ENCODE peak calls at places on chromosomes 4 and X, in eight cellular contexts. One of them, this sample, is unnamed.

GRCh38 chr4:16226816-16227461 is 668 bp upstream of the TAPT1 start:
- DNase-seq in mesothelial cell of epicardium: peak
- DNase-seq in astrocyte of the spinal cord: peak
- DNase-seq in brain microvascular endothelial cell: peak
- DNase-seq in GM10248: peak
- DNase-seq in IMR-90: no peak
- DNase-seq in breast epithelium: peak
- DNase-seq in dorsolateral prefrontal cortex: peak
- DNase-seq in this sample: peak

GRCh38 chrX:20531667-20532066 is 265.0 kb upstream of the RPS6KA3 start:
- DNase-seq in mesothelial cell of epicardium: no peak
- DNase-seq in astrocyte of the spinal cord: no peak
- DNase-seq in brain microvascular endothelial cell: no peak
- DNase-seq in GM10248: no peak
- DNase-seq in IMR-90: peak
- DNase-seq in breast epithelium: no peak
- DNase-seq in dorsolateral prefrontal cortex: no peak
- DNase-seq in this sample: no peak

GRCh38 chrX:30308263-30309138 is 689 bp downstream of the NR0B1 start:
- DNase-seq in mesothelial cell of epicardium: no peak
- DNase-seq in astrocyte of the spinal cord: peak
- DNase-seq in brain microvascular endothelial cell: no peak
- DNase-seq in GM10248: peak
- DNase-seq in IMR-90: no peak
- DNase-seq in breast epithelium: no peak
- DNase-seq in dorsolateral prefrontal cortex: peak
- DNase-seq in this sample: peak

GRCh38 chr4:186078977-186079697 is 10.2 kb downstream of the TLR3 start:
- DNase-seq in mesothelial cell of epicardium: no peak
- DNase-seq in astrocyte of the spinal cord: no peak
- DNase-seq in brain microvascular endothelial cell: peak
- DNase-seq in GM10248: no peak
- DNase-seq in IMR-90: no peak
- DNase-seq in breast epithelium: no peak
- DNase-seq in dorsolateral prefrontal cortex: no peak
- DNase-seq in this sample: no peak

GRCh38 chrX:22059800-22060199 is 27.7 kb downstream of the PHEX start:
- DNase-seq in mesothelial cell of epicardium: no peak
- DNase-seq in astrocyte of the spinal cord: no peak
- DNase-seq in brain microvascular endothelial cell: no peak
- DNase-seq in GM10248: no peak
- DNase-seq in IMR-90: no peak
- DNase-seq in breast epithelium: no peak
- DNase-seq in dorsolateral prefrontal cortex: no peak
- DNase-seq in this sample: no peak

GRCh38 chr4:69095301-69095731 is 958 bp upstream of the UGT2B7 start:
- DNase-seq in mesothelial cell of epicardium: no peak
- DNase-seq in astrocyte of the spinal cord: peak
- DNase-seq in brain microvascular endothelial cell: peak
- DNase-seq in GM10248: no peak
- DNase-seq in IMR-90: peak
- DNase-seq in breast epithelium: no peak
- DNase-seq in dorsolateral prefrontal cortex: no peak
- DNase-seq in this sample: no peak

GRCh38 chrX:96126182-96126581 is 558.5 kb upstream of the DIAPH2 start:
- DNase-seq in mesothelial cell of epicardium: no peak
- DNase-seq in astrocyte of the spinal cord: no peak
- DNase-seq in brain microvascular endothelial cell: no peak
- DNase-seq in GM10248: no peak
- DNase-seq in IMR-90: no peak
- DNase-seq in breast epithelium: no peak
- DNase-seq in dorsolateral prefrontal cortex: no peak
- DNase-seq in this sample: no peak

GRCh38 chr4:156098846-156099245 is 145.2 kb upstream of the CTSO start:
- DNase-seq in mesothelial cell of epicardium: no peak
- DNase-seq in astrocyte of the spinal cord: peak
- DNase-seq in brain microvascular endothelial cell: no peak
- DNase-seq in GM10248: no peak
- DNase-seq in IMR-90: no peak
- DNase-seq in breast epithelium: no peak
- DNase-seq in dorsolateral prefrontal cortex: no peak
- DNase-seq in this sample: no peak

GRCh38 chr4:1379801-1380331 is 26.4 kb downstream of the NKX1-1 start:
- DNase-seq in mesothelial cell of epicardium: no peak
- DNase-seq in astrocyte of the spinal cord: no peak
- DNase-seq in brain microvascular endothelial cell: no peak
- DNase-seq in GM10248: no peak
- DNase-seq in IMR-90: no peak
- DNase-seq in breast epithelium: no peak
- DNase-seq in dorsolateral prefrontal cortex: peak
- DNase-seq in this sample: no peak

GRCh38 chr4:174314770-174315169 is 31.1 kb downstream of the CEP44 start:
- DNase-seq in mesothelial cell of epicardium: no peak
- DNase-seq in astrocyte of the spinal cord: peak
- DNase-seq in brain microvascular endothelial cell: peak
- DNase-seq in GM10248: no peak
- DNase-seq in IMR-90: peak
- DNase-seq in breast epithelium: no peak
- DNase-seq in dorsolateral prefrontal cortex: no peak
- DNase-seq in this sample: no peak

GRCh38 chr4:159946983-159947645 is 844.2 kb downstream of the RAPGEF2 start:
- DNase-seq in mesothelial cell of epicardium: no peak
- DNase-seq in astrocyte of the spinal cord: peak
- DNase-seq in brain microvascular endothelial cell: peak
- DNase-seq in GM10248: peak
- DNase-seq in IMR-90: peak
- DNase-seq in breast epithelium: no peak
- DNase-seq in dorsolateral prefrontal cortex: no peak
- DNase-seq in this sample: no peak
- TF ChIP-seq CTCF in mesothelial cell of epicardium: peak
- TF ChIP-seq CTCF in astrocyte of the spinal cord: peak
- TF ChIP-seq CTCF in brain microvascular endothelial cell: peak
- TF ChIP-seq CTCF in GM10248: peak
- TF ChIP-seq CTCF in IMR-90: peak
- TF ChIP-seq CTCF in breast epithelium: peak
- TF ChIP-seq CTCF in dorsolateral prefrontal cortex: peak
- TF ChIP-seq CTCF in this sample: peak

GRCh38 chr4:134905061-134905460 is 703.5 kb upstream of the PABPC4L start:
- DNase-seq in mesothelial cell of epicardium: no peak
- DNase-seq in astrocyte of the spinal cord: no peak
- DNase-seq in brain microvascular endothelial cell: no peak
- DNase-seq in GM10248: no peak
- DNase-seq in IMR-90: no peak
- DNase-seq in breast epithelium: no peak
- DNase-seq in dorsolateral prefrontal cortex: no peak
- DNase-seq in this sample: no peak
- TF ChIP-seq CTCF in mesothelial cell of epicardium: no peak
- TF ChIP-seq CTCF in astrocyte of the spinal cord: no peak
- TF ChIP-seq CTCF in brain microvascular endothelial cell: peak
- TF ChIP-seq CTCF in GM10248: no peak
- TF ChIP-seq CTCF in IMR-90: no peak
- TF ChIP-seq CTCF in breast epithelium: no peak
- TF ChIP-seq CTCF in dorsolateral prefrontal cortex: no peak
- TF ChIP-seq CTCF in this sample: no peak

DNA sequence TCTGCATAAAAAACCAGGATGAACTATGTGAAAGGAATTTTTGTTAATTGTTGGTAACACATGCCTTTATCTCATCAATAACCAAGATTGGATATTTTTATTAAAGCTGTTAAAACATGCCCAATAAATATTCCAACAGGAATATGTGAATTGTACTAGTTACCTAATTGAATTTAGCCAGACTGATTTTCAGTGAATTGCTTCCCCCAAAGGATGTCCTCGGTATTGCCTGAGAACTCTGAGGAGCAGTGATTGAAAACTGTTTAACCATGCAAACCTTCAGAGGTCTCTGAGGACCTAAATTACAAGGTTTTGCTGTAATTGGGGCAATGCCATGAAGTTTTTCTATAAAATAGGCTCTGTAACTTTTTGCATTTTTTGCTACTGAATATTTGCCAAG is 66.6 kb downstream of the BLTP1 start:
- DNase-seq in mesothelial cell of epicardium: no peak
- DNase-seq in astrocyte of the spinal cord: peak
- DNase-seq in brain microvascular endothelial cell: no peak
- DNase-seq in GM10248: no peak
- DNase-seq in IMR-90: peak
- DNase-seq in breast epithelium: no peak
- DNase-seq in dorsolateral prefrontal cortex: no peak
- DNase-seq in this sample: no peak
- TF ChIP-seq CTCF in mesothelial cell of epicardium: no peak
- TF ChIP-seq CTCF in astrocyte of the spinal cord: peak
- TF ChIP-seq CTCF in brain microvascular endothelial cell: peak
- TF ChIP-seq CTCF in GM10248: no peak
- TF ChIP-seq CTCF in IMR-90: peak
- TF ChIP-seq CTCF in breast epithelium: no peak
- TF ChIP-seq CTCF in dorsolateral prefrontal cortex: peak
- TF ChIP-seq CTCF in this sample: peak

GRCh38 chr4:110477836-110478235 is 1.9 kb downstream of the ENPEP start:
- DNase-seq in mesothelial cell of epicardium: no peak
- DNase-seq in astrocyte of the spinal cord: no peak
- DNase-seq in brain microvascular endothelial cell: no peak
- DNase-seq in GM10248: no peak
- DNase-seq in IMR-90: no peak
- DNase-seq in breast epithelium: no peak
- DNase-seq in dorsolateral prefrontal cortex: no peak
- DNase-seq in this sample: no peak

GRCh38 chr4:110483516-110483915 is 7.6 kb downstream of the ENPEP start:
- DNase-seq in mesothelial cell of epicardium: no peak
- DNase-seq in astrocyte of the spinal cord: no peak
- DNase-seq in brain microvascular endothelial cell: no peak
- DNase-seq in GM10248: no peak
- DNase-seq in IMR-90: no peak
- DNase-seq in breast epithelium: no peak
- DNase-seq in dorsolateral prefrontal cortex: no peak
- DNase-seq in this sample: no peak

GRCh38 chr4:110484029-110484428 is 8.1 kb downstream of the ENPEP start:
- DNase-seq in mesothelial cell of epicardium: no peak
- DNase-seq in astrocyte of the spinal cord: no peak
- DNase-seq in brain microvascular endothelial cell: no peak
- DNase-seq in GM10248: peak
- DNase-seq in IMR-90: no peak
- DNase-seq in breast epithelium: no peak
- DNase-seq in dorsolateral prefrontal cortex: no peak
- DNase-seq in this sample: no peak

GRCh38 chr4:110480741-110481271 is 4.9 kb downstream of the ENPEP start:
- DNase-seq in mesothelial cell of epicardium: no peak
- DNase-seq in astrocyte of the spinal cord: no peak
- DNase-seq in brain microvascular endothelial cell: no peak
- DNase-seq in GM10248: no peak
- DNase-seq in IMR-90: no peak
- DNase-seq in breast epithelium: no peak
- DNase-seq in dorsolateral prefrontal cortex: no peak
- DNase-seq in this sample: no peak

GRCh38 chr4:110480031-110480549 is 4.1 kb downstream of the ENPEP start:
- DNase-seq in mesothelial cell of epicardium: no peak
- DNase-seq in astrocyte of the spinal cord: peak
- DNase-seq in brain microvascular endothelial cell: peak
- DNase-seq in GM10248: no peak
- DNase-seq in IMR-90: peak
- DNase-seq in breast epithelium: no peak
- DNase-seq in dorsolateral prefrontal cortex: no peak
- DNase-seq in this sample: no peak
- TF ChIP-seq CTCF in mesothelial cell of epicardium: no peak
- TF ChIP-seq CTCF in astrocyte of the spinal cord: peak
- TF ChIP-seq CTCF in brain microvascular endothelial cell: peak
- TF ChIP-seq CTCF in GM10248: no peak
- TF ChIP-seq CTCF in IMR-90: peak
- TF ChIP-seq CTCF in breast epithelium: no peak
- TF ChIP-seq CTCF in dorsolateral prefrontal cortex: no peak
- TF ChIP-seq CTCF in this sample: no peak

GRCh38 chr4:133084421-133084820 is 64.7 kb upstream of the PCDH10 start:
- DNase-seq in mesothelial cell of epicardium: no peak
- DNase-seq in astrocyte of the spinal cord: no peak
- DNase-seq in brain microvascular endothelial cell: no peak
- DNase-seq in GM10248: no peak
- DNase-seq in IMR-90: no peak
- DNase-seq in breast epithelium: no peak
- DNase-seq in dorsolateral prefrontal cortex: no peak
- DNase-seq in this sample: no peak

DNA sequence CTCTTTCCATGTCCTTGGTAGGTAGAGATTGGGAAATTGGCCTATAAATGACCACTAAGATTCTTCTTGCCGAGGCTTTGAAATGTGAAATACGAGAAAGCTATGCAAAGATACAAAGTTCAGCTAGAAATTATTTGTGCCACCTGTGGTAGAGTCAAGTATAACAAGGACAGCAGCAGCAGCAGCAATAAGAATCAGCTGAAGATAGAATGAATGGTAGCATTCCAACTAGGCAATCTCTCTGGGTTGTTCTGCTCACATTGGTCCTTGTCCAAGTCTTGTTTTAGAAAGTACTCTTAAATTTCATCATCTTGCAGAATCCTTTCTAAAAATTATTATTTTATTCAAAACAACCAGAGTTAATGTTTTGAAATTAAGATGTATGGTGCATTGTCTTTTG is 67.8 kb upstream of the PCDH10 start:
- DNase-seq in mesothelial cell of epicardium: no peak
- DNase-seq in astrocyte of the spinal cord: no peak
- DNase-seq in brain microvascular endothelial cell: no peak
- DNase-seq in GM10248: no peak
- DNase-seq in IMR-90: no peak
- DNase-seq in breast epithelium: no peak
- DNase-seq in dorsolateral prefrontal cortex: no peak
- DNase-seq in this sample: no peak
- TF ChIP-seq CTCF in mesothelial cell of epicardium: no peak
- TF ChIP-seq CTCF in astrocyte of the spinal cord: no peak
- TF ChIP-seq CTCF in brain microvascular endothelial cell: peak
- TF ChIP-seq CTCF in GM10248: no peak
- TF ChIP-seq CTCF in IMR-90: no peak
- TF ChIP-seq CTCF in breast epithelium: no peak
- TF ChIP-seq CTCF in dorsolateral prefrontal cortex: no peak
- TF ChIP-seq CTCF in this sample: peak

GRCh38 chrX:10142041-10142589 is 14.7 kb upstream of the CLCN4 start:
- DNase-seq in mesothelial cell of epicardium: no peak
- DNase-seq in astrocyte of the spinal cord: no peak
- DNase-seq in brain microvascular endothelial cell: no peak
- DNase-seq in GM10248: no peak
- DNase-seq in IMR-90: no peak
- DNase-seq in breast epithelium: no peak
- DNase-seq in dorsolateral prefrontal cortex: no peak
- DNase-seq in this sample: no peak
- TF ChIP-seq CTCF in mesothelial cell of epicardium: no peak
- TF ChIP-seq CTCF in astrocyte of the spinal cord: no peak
- TF ChIP-seq CTCF in brain microvascular endothelial cell: no peak
- TF ChIP-seq CTCF in GM10248: no peak
- TF ChIP-seq CTCF in IMR-90: no peak
- TF ChIP-seq CTCF in breast epithelium: no peak
- TF ChIP-seq CTCF in dorsolateral prefrontal cortex: no peak
- TF ChIP-seq CTCF in this sample: no peak

GRCh38 chr4:56301181-56302076 is 85.9 kb downstream of the AASDH start:
- DNase-seq in mesothelial cell of epicardium: peak
- DNase-seq in astrocyte of the spinal cord: peak
- DNase-seq in brain microvascular endothelial cell: peak
- DNase-seq in GM10248: peak
- DNase-seq in IMR-90: peak
- DNase-seq in breast epithelium: peak
- DNase-seq in dorsolateral prefrontal cortex: peak
- DNase-seq in this sample: peak
- TF ChIP-seq CTCF in mesothelial cell of epicardium: peak
- TF ChIP-seq CTCF in astrocyte of the spinal cord: peak
- TF ChIP-seq CTCF in brain microvascular endothelial cell: peak
- TF ChIP-seq CTCF in GM10248: peak
- TF ChIP-seq CTCF in IMR-90: peak
- TF ChIP-seq CTCF in breast epithelium: no peak
- TF ChIP-seq CTCF in dorsolateral prefrontal cortex: peak
- TF ChIP-seq CTCF in this sample: peak

This sample was measured in progenitor cell of endocrine pancreas.